ENCODE peak calls at places on chromosome 9, in eight cellular contexts. C, Q, U, X, N, E, R and M are unnamed samples.

GRCh38 chr9:70420267-70421019 is 6.0 kb upstream of the KLF9 start:
- DNase-seq in C (peak; percentile 97), Q (peak; percentile 80), U (peak; percentile 94), X (peak; percentile 28), N (peak; percentile 96), E (peak; percentile 87), R (peak; percentile 92), M (peak; percentile 76)

GRCh38 chr9:129579294-129579693 is 41.6 kb downstream of the C9orf50 start:
- DNase-seq in C (no peak), Q (no peak), U (no peak), X (no peak), N (no peak), E (no peak), R (no peak), M (no peak)

GRCh38 chr9:130997925-130998595 is 10.9 kb upstream of the LAMC3 start:
- DNase-seq in C (peak; percentile 78), Q (peak; percentile 54), U (peak; percentile 37), X (peak; percentile 49), N (peak; percentile 50), E (peak; percentile 42), R (peak; percentile 79), M (no peak)

GRCh38 chr9:35515766-35516165 is 25.9 kb downstream of the RUSC2 start:
- DNase-seq in C (no peak), Q (no peak), U (no peak), X (no peak), N (no peak), E (peak; percentile 65), R (no peak), M (no peak)

GRCh38 chr9:25700430-25700829 is 22.2 kb upstream of the TUSC1 start:
- DNase-seq in C (no peak), Q (no peak), U (no peak), X (no peak), N (no peak), E (no peak), R (peak; percentile 20), M (no peak)

GRCh38 chr9:126386814-126387213 is 60.2 kb downstream of the MVB12B start:
- DNase-seq in C (peak; percentile 10), Q (no peak), U (no peak), X (no peak), N (no peak), E (no peak), R (no peak), M (no peak)

GRCh38 chr9:78221425-78221824 is 14.4 kb upstream of the CEP78 start:
- DNase-seq in C (no peak), Q (no peak), U (no peak), X (no peak), N (no peak), E (peak; percentile 44), R (no peak), M (no peak)

GRCh38 chr9:81789751-81790150 is 100.4 kb upstream of the TLE1 start:
- DNase-seq in C (no peak), Q (peak; percentile 48), U (no peak), X (no peak), N (peak; percentile 55), E (peak; percentile 73), R (no peak), M (no peak)

GRCh38 chr9:3431890-3432289 is 93.9 kb downstream of the RFX3 start:
- DNase-seq in C (no peak), Q (no peak), U (no peak), X (no peak), N (no peak), E (no peak), R (no peak), M (no peak)

GRCh38 chr9:110440161-110440560 is 102.5 kb upstream of the TXNDC8 start:
- DNase-seq in C (no peak), Q (peak; percentile 78), U (no peak), X (no peak), N (peak; percentile 82), E (peak; percentile 92), R (no peak), M (no peak)

GRCh38 chr9:127523312-127523851 is 72.1 kb downstream of the LRSAM1 start:
- DNase-seq in C (no peak), Q (peak; percentile 56), U (no peak), X (peak; percentile 12), N (peak; percentile 41), E (peak; percentile 51), R (no peak), M (no peak)

GRCh38 chr9:86713456-86713855 is 233.8 kb downstream of the GAS1 start:
- DNase-seq in C (no peak), Q (no peak), U (no peak), X (no peak), N (peak; percentile 57), E (peak; percentile 77), R (no peak), M (peak; percentile 18)

GRCh38 chr9:127869310-127870152 is 7.9 kb downstream of the AK1 start:
- DNase-seq in C (peak; percentile 97), Q (peak; percentile 65), U (peak; percentile 93), X (peak; percentile 81), N (peak; percentile 73), E (peak; percentile 73), R (peak; percentile 91), M (no peak)

GRCh38 chr9:72937545-72937944 is 15.3 kb downstream of the ALDH1A1 start:
- DNase-seq in C (no peak), Q (no peak), U (no peak), X (no peak), N (no peak), E (no peak), R (no peak), M (no peak)

GRCh38 chr9:113589890-113590289 is 126.4 kb downstream of the RGS3 start:
- DNase-seq in C (no peak), Q (no peak), U (no peak), X (no peak), N (peak; percentile 52), E (peak; percentile 52), R (peak; percentile 45), M (no peak)

GRCh38 chr9:88916875-88917274 is 74.4 kb upstream of the S1PR3 start:
- DNase-seq in C (no peak), Q (no peak), U (no peak), X (no peak), N (no peak), E (no peak), R (no peak), M (no peak)

GRCh38 chr9:137720571-137721110 is 101.8 kb downstream of the EHMT1 start:
- DNase-seq in C (peak; percentile 41), Q (no peak), U (no peak), X (no peak), N (no peak), E (no peak), R (no peak), M (no peak)